ENCODE peak calls at places on chromosomes 3 and 15, in four cellular contexts. L is endodermal cell, S is fibroblast of pulmonary artery, N is esophagus squamous epithelium. F is an unnamed sample.

GRCh38 chr15:59501531-59502113 is 63.6 kb downstream of the FAM81A start:
- DNase-seq in S (peak), N (no peak), L (peak), F (peak)

GRCh38 chr3:105085506-105085905 is 281.2 kb upstream of the ALCAM start:
- DNase-seq in S (no peak), L (no peak), N (no peak), F (no peak)

GRCh38 chr15:92092391-92092790 is 238.9 kb downstream of the SLCO3A1 start:
- DNase-seq in L (no peak), S (no peak), N (no peak), F (peak)

GRCh38 chr3:74883690-74884089 is 269.2 kb upstream of the CNTN3 start:
- DNase-seq in S (peak), L (peak), N (no peak), F (peak)

GRCh38 chr3:141499304-141499703 is 12.5 kb downstream of the RASA2 start:
- DNase-seq in N (no peak), L (no peak), S (no peak), F (no peak)

GRCh38 chr15:83516935-83517334 is 69.8 kb downstream of the SH3GL3 start:
- DNase-seq in S (peak), N (no peak), L (no peak), F (peak)

GRCh38 chr15:80274554-80274953 is 22.5 kb upstream of the CTXND1 start:
- DNase-seq in S (no peak), N (no peak), L (no peak), F (no peak)

GRCh38 chr15:76968310-76968709 is 26.6 kb upstream of the PSTPIP1 start:
- DNase-seq in L (peak), S (peak), N (no peak), F (peak)

GRCh38 chr15:58269455-58270414 is 131.6 kb downstream of the AQP9 start:
- DNase-seq in N (no peak), S (peak), L (peak), F (peak)

GRCh38 chr15:100923902-100924301 is 4.7 kb downstream of the LRRK1 start:
- DNase-seq in N (no peak), S (no peak), L (no peak), F (no peak)

GRCh38 chr3:29605845-29606244 is 325.0 kb downstream of the RBMS3 start:
- DNase-seq in N (no peak), L (no peak), S (peak), F (peak)

GRCh38 chr15:65414841-65415621 is 7.7 kb downstream of the IGDCC4 start:
- DNase-seq in S (peak), L (peak), N (no peak), F (peak)

GRCh38 chr15:43977072-43977884 is 150.5 kb downstream of the WDR76 start:
- DNase-seq in L (peak), S (no peak), N (no peak), F (no peak)

GRCh38 chr3:59374812-59375211 is 325.0 kb upstream of the CFAP20DC start:
- DNase-seq in S (no peak), N (no peak), L (no peak), F (no peak)

GRCh38 chr15:74345051-74345450 is 22.4 kb downstream of the CYP11A1 start:
- DNase-seq in L (no peak), N (no peak), S (peak), F (no peak)

GRCh38 chr3:177521305-177521704 is 324.0 kb upstream of the TBL1XR1 start:
- DNase-seq in S (no peak), N (no peak), L (peak), F (no peak)

GRCh38 chr3:170437151-170437550 is 18.5 kb downstream of the CLDN11 start:
- DNase-seq in S (no peak), L (no peak), N (no peak), F (no peak)

GRCh38 chr3:60573494-60573893 is 677.8 kb downstream of the FHIT start:
- DNase-seq in L (no peak), N (no peak), S (no peak), F (no peak)

GRCh38 chr3:78338405-78338804 is 1298.5 kb downstream of the ROBO2 start:
- DNase-seq in S (no peak), N (no peak), L (no peak), F (no peak)

GRCh38 chr3:37096972-37097371 is 77.4 kb downstream of the LRRFIP2 start:
- DNase-seq in S (peak), L (no peak), N (no peak), F (peak)

GRCh38 chr3:86996261-86996955 is 5.5 kb upstream of the VGLL3 start:
- DNase-seq in L (no peak), S (peak), N (no peak), F (no peak)

GRCh38 chr3:162774613-162775100 is 1278.0 kb downstream of the OTOL1 start:
- DNase-seq in N (no peak), S (no peak), L (no peak), F (no peak)

GRCh38 chr3:14925729-14926591 is 21.4 kb upstream of the NR2C2 start:
- DNase-seq in N (no peak), L (peak), S (peak), F (peak)

GRCh38 chr15:100101389-100102089 is 240.2 kb downstream of the ADAMTS17 start:
- DNase-seq in L (peak), S (no peak), N (no peak), F (no peak)

GRCh38 chr3:130404401-130404800 is 58.9 kb downstream of the COL6A5 start:
- DNase-seq in L (no peak), S (no peak), N (no peak), F (no peak)

GRCh38 chr3:171055336-171056178 is 29.0 kb upstream of the SLC2A2 start:
- DNase-seq in N (no peak), S (peak), L (no peak), F (peak)

GRCh38 chr3:151316267-151316991 is at the start of gene GPR87:
- DNase-seq in S (no peak), N (no peak), L (peak), F (no peak)

GRCh38 chr3:138781012-138781470 is 53.7 kb downstream of the PIK3CB start:
- DNase-seq in N (no peak), S (no peak), L (no peak), F (no peak)

GRCh38 chr15:49860101-49860500 is 239.3 kb downstream of the DTWD1 start:
- DNase-seq in S (no peak), N (no peak), L (no peak), F (peak)

GRCh38 chr3:87261925-87262324 is 14.5 kb downstream of the POU1F1 start:
- DNase-seq in L (no peak), N (no peak), S (no peak), F (no peak)

GRCh38 chr3:1235526-1236120 is 142.8 kb downstream of the CNTN6 start:
- DNase-seq in S (no peak), L (peak), N (no peak), F (no peak)

GRCh38 chr15:45224596-45225217 is 27.3 kb upstream of the SLC28A2 start:
- DNase-seq in L (peak), S (no peak), N (no peak), F (no peak)

GRCh38 chr3:124797426-124797945 is 67.2 kb downstream of the UMPS start:
- DNase-seq in N (no peak), S (no peak), L (peak), F (no peak)

GRCh38 chr15:27725733-27726132 is 373.4 kb downstream of the OCA2 start:
- DNase-seq in L (no peak), S (no peak), N (no peak), F (no peak)

GRCh38 chr3:109316162-109316730 is at the start of gene DPPA2:
- DNase-seq in N (no peak), S (no peak), L (peak), F (no peak)

GRCh38 chr15:80157215-80157614 is 4.4 kb downstream of the FAH start:
- DNase-seq in S (no peak), L (no peak), N (no peak), F (no peak)

GRCh38 chr3:44330444-44330843 is 8.1 kb upstream of the TCAIM start:
- DNase-seq in L (no peak), N (no peak), S (no peak), F (no peak)

GRCh38 chr15:52078197-52078875 is 34.2 kb downstream of the BCL2L10 start:
- DNase-seq in L (no peak), S (no peak), N (no peak), F (no peak)
- H3K4me3 ChIP-seq in L (no peak), S (no peak), N (no peak), F (no peak)

DNA sequence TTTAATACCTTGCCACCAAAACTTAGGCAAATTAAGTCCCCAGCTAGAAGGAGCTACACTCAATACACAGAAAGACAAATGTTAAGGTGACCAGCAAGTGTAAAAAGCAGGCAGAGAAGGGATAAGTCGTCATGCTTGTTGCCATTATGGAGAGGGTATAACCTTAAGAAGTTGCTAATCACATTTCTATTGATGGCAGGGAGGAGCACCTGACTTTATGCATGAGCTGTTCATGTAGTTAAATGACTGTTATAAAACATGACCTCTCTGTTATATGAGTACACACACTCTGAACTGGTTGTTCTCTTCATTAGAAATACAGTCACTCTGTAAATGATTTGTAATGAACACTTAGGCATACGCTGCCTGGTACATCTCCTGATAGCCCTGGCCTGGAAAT is 6.6 kb upstream of the CCNL1 start:
- DNase-seq in S (no peak), N (no peak), L (no peak), F (no peak)
- H3K4me3 ChIP-seq in S (no peak), N (no peak), L (no peak), F (no peak)

DNA sequence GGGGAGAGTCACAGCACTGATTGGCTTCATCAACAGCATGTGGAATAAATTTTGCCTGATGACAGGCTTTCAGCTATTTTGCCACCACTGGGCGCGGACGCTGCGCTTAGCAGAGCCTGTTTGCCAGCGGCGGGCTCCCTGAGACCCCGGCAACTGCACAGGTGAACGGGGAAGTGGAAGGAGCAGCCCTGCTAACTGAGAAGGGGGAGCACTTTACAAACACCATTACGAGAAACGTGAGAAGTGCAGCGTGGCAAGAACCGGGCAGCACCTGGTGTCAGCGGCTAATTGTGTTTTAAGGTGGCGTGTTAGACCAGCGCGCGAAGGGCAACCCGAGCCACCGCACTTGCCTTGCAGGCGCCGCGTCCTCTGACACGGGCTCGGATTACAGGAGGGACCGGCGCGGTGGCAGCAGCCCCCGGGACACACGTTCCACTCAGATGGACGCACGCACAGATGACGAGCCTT is 307.8 kb upstream of the ARRDC4 start:
- DNase-seq in L (peak), N (no peak), S (no peak), F (no peak)
- H3K4me3 ChIP-seq in L (peak), N (peak), S (no peak), F (no peak)

GRCh38 chr3:67858492-67858891 is 204.1 kb upstream of the SUCLG2 start:
- DNase-seq in L (no peak), N (no peak), S (no peak), F (no peak)
- H3K4me3 ChIP-seq in L (no peak), N (no peak), S (no peak), F (no peak)

DNA sequence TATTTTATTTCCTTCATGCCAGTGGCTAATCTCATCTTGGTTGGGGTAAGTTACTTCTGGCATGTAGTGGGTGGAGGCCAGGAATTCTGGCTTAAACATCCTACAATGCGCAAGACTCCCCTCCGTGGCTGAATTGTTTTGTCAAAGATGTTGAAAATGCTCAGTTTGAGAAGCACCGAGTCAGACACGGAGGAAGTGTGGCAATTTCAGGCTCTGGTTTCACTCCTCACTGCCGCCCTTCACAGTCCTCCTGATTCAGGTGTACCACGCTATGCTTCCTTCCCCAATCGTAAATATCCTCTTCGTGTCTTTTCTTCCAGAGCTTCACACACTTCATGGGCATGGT is 150.7 kb downstream of the OPA1 start:
- DNase-seq in L (peak), N (no peak), S (peak), F (no peak)
- H3K4me3 ChIP-seq in L (no peak), N (no peak), S (no peak), F (no peak)

GRCh38 chr3:9841015-9841414 is 2.8 kb downstream of the RPUSD3 start:
- DNase-seq in S (no peak), L (no peak), N (no peak), F (no peak)

GRCh38 chr3:9833078-9833477 is 10.7 kb downstream of the RPUSD3 start:
- DNase-seq in L (no peak), N (no peak), S (no peak), F (no peak)

GRCh38 chr3:9834520-9835380 is 9.1 kb downstream of the RPUSD3 start:
- DNase-seq in L (no peak), N (no peak), S (no peak), F (no peak)

GRCh38 chr3:9838856-9839255 is 5.0 kb downstream of the RPUSD3 start:
- DNase-seq in S (no peak), L (no peak), N (no peak), F (no peak)

DNA sequence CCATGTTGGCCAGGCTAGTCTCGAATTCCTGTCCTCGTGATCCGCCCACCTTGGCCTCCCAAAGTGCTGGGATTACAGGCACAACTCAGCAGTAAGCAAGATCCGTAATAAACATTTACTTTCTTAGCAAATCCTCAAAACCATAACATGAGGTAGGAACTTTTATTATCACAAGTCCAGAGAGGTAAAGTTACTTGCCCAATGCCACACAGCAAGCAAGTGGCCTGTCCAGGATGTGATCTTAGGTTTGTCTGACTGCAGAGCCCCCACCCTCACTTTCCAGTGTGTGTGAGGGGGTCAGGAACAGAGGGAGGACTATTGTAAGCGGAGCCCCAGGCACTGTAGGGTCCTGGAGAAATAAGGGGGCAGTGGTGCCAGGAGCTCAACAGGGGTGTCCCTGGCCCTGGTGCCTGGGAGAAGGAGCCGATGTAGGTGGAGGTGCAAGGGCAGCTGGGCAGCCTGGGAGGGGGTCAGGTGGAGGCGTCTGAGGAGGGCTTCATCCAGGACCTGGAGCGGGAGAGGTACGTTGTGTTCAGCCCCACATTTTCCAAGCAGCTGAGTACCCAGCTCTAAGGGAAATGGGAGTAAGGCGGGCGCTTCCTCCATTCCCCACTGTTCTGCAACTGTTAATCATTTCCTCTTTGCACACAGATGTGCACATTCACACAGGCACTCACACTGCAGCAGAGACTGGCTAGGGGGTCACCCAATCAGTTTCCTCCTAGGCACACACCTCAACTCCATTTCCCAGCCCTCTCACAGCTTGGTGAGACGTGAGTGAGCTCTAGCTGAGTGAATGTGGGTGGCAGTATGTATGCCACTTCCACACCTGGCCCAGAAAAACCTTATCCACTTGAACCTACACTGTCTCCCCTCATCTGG is 5.9 kb downstream of the RPUSD3 start:
- DNase-seq in S (peak), L (no peak), N (no peak), F (no peak)
- H3K4me3 ChIP-seq in S (no peak), L (no peak), N (no peak), F (no peak)

GRCh38 chr3:179486806-179487205 is 35.5 kb upstream of the GNB4 start:
- DNase-seq in N (no peak), S (no peak), L (no peak), F (no peak)

GRCh38 chr3:179488213-179488612 is 36.9 kb upstream of the GNB4 start:
- DNase-seq in S (no peak), L (no peak), N (no peak), F (no peak)

DNA sequence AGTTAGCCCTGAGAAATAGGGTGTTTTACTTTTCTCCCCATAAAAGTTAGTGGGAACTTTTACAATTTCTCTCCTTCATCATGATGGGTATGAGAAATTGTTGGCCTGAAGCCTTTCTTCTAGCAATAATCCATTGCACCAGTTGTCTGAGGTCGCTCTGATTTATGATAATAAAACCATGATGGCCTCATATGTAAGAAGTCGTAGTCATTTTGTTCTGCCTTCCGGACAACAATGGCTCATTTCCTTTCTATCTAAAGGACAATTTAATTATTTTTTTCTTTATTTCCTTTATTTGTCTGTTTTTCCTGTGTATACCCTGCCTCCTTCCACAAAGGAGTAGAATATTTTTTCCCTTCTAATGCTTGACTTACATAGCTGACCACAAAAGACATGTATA is 31.6 kb upstream of the GNB4 start:
- DNase-seq in S (peak), N (no peak), L (no peak), F (no peak)
- H3K4me3 ChIP-seq in S (no peak), N (no peak), L (no peak), F (no peak)

GRCh38 chr3:183281126-183281797 is 28.2 kb downstream of the B3GNT5 start:
- DNase-seq in L (no peak), N (no peak), S (no peak), F (no peak)
- H3K4me3 ChIP-seq in L (no peak), N (no peak), S (no peak), F (no peak)

DNA sequence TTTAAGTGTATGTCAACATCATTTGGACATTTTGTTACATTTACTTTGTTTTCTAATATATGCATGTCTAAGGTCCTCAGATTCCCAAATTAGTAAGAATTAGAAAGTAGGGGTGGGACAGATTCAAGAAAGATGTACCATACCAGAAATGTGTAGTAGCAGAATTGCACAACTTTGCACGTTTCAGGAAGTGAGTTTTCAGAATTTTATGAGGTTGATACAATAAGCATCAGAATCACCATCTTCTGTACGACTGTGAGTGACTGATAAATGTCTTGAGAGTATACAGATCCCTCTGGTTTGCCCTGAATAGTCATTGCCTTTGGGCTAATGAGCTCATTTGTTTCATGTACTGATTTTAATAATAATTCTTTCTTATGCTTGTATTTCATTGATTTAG is 9.3 kb downstream of the ARIH2 start:
- DNase-seq in S (peak), N (no peak), L (no peak), F (no peak)
- H3K4me3 ChIP-seq in S (no peak), N (no peak), L (no peak), F (no peak)

GRCh38 chr15:82043130-82043673 is 2.6 kb downstream of the MEX3B start:
- DNase-seq in S (no peak), N (no peak), L (peak), F (no peak)
- H3K4me3 ChIP-seq in S (peak), N (peak), L (peak), F (peak)